ENCODE peak calls at places on chromosomes 6 and 20, in six cellular contexts. I is A673, K is body of pancreas, A is keratinocyte, D is left lung, E is cardiac muscle cell. V is an unnamed sample.

GRCh38 chr20:16011061-16011460 is 562.2 kb downstream of the KIF16B start:
- DNase-seq in I (no peak), E (no peak), D (no peak), A (no peak), K (no peak), V (no peak)

GRCh38 chr6:140576004-140576555 is 1201.6 kb upstream of the CITED2 start:
- DNase-seq in A (no peak), K (no peak), E (no peak), D (no peak), I (no peak), V (no peak)

GRCh38 chr6:82006027-82006738 is 241.4 kb downstream of the IBTK start:
- DNase-seq in E (peak), K (no peak), A (no peak), D (no peak), I (peak), V (no peak)

GRCh38 chr6:3403244-3404154 is 53.4 kb downstream of the SLC22A23 start:
- DNase-seq in E (no peak), A (peak), K (peak), D (peak), I (no peak), V (no peak)

GRCh38 chr6:118220429-118221128 is 313.5 kb downstream of the SLC35F1 start:
- DNase-seq in E (no peak), K (no peak), I (no peak), D (no peak), A (no peak), V (no peak)

GRCh38 chr20:42678895-42679294 is 510.8 kb downstream of the PTPRT start:
- DNase-seq in E (no peak), A (no peak), D (no peak), K (peak), I (peak), V (no peak)

GRCh38 chr6:136304410-136304809 is 14.8 kb upstream of the BCLAF1 start:
- DNase-seq in K (no peak), E (no peak), A (no peak), D (no peak), I (no peak), V (no peak)

GRCh38 chr6:149480502-149481280 is 4.1 kb downstream of the ZC3H12D start:
- DNase-seq in E (no peak), K (no peak), A (no peak), I (no peak), D (peak), V (peak)

GRCh38 chr6:134106702-134107101 is 54.3 kb upstream of the SLC2A12 start:
- DNase-seq in D (no peak), A (no peak), I (no peak), K (no peak), E (no peak), V (no peak)

GRCh38 chr6:153150767-153151440 is 19.8 kb upstream of the RGS17 start:
- DNase-seq in E (no peak), D (no peak), K (no peak), A (no peak), I (no peak), V (no peak)

GRCh38 chr20:24701027-24701426 is 231.6 kb downstream of the SYNDIG1 start:
- DNase-seq in K (no peak), I (no peak), E (no peak), D (no peak), A (no peak), V (no peak)

GRCh38 chr20:11453430-11453829 is 464.3 kb upstream of the BTBD3 start:
- DNase-seq in A (peak), D (no peak), I (peak), E (peak), K (no peak), V (no peak)

GRCh38 chr6:114634016-114634415 is 291.2 kb upstream of the HS3ST5 start:
- DNase-seq in E (no peak), I (no peak), K (no peak), D (no peak), A (no peak), V (no peak)

GRCh38 chr20:42589976-42590639 is 599.6 kb downstream of the PTPRT start:
- DNase-seq in A (no peak), E (no peak), D (no peak), K (peak), I (no peak), V (no peak)

GRCh38 chr6:56314683-56315523 is 67.5 kb upstream of the COL21A1 start:
- DNase-seq in A (no peak), K (peak), I (peak), D (no peak), E (peak), V (no peak)

GRCh38 chr6:121951918-121952379 is 447.5 kb upstream of the HSF2 start:
- DNase-seq in D (no peak), I (peak), K (peak), E (peak), A (peak), V (no peak)

GRCh38 chr6:139016337-139017213 is 12.0 kb upstream of the ABRACL start:
- DNase-seq in E (peak), A (no peak), K (no peak), D (no peak), I (no peak), V (no peak)

GRCh38 chr20:37071481-37071911 is 24.3 kb downstream of the RBL1 start:
- DNase-seq in A (peak), E (peak), D (no peak), I (no peak), K (no peak), V (peak)

GRCh38 chr6:2078888-2079287 is 166.5 kb downstream of the GMDS start:
- DNase-seq in D (no peak), I (no peak), K (no peak), E (no peak), A (no peak), V (no peak)

GRCh38 chr6:29005183-29005885 is at the start of gene ZNF311:
- DNase-seq in K (peak), D (peak), I (peak), A (no peak), E (peak), V (no peak)

GRCh38 chr20:12966468-12967085 is 42.2 kb upstream of the SPTLC3 start:
- DNase-seq in I (peak), E (peak), A (no peak), K (no peak), D (no peak), V (no peak)

GRCh38 chr6:6333498-6333897 is 13.0 kb upstream of the F13A1 start:
- DNase-seq in D (no peak), I (peak), A (no peak), K (no peak), E (no peak), V (no peak)

GRCh38 chr6:42777126-42777822 is 4.6 kb upstream of the BICRAL start:
- DNase-seq in K (no peak), A (no peak), E (no peak), D (no peak), I (no peak), V (no peak)

GRCh38 chr20:41222703-41223102 is 85.4 kb downstream of the PLCG1 start:
- DNase-seq in D (no peak), E (peak), A (no peak), I (no peak), K (no peak), V (no peak)

GRCh38 chr6:56671160-56671559 is 28.5 kb upstream of the DST start:
- DNase-seq in K (no peak), E (no peak), I (no peak), A (no peak), D (no peak), V (no peak)

GRCh38 chr6:28953039-28953872 is 29.5 kb upstream of the TRIM27 start:
- DNase-seq in K (peak), E (peak), D (no peak), A (no peak), I (peak), V (peak)

GRCh38 chr20:59349277-59349676 is 48.9 kb downstream of the EDN3 start:
- DNase-seq in D (no peak), I (no peak), K (no peak), E (no peak), A (no peak), V (no peak)

GRCh38 chr6:81998432-81998831 is 246.0 kb upstream of the TENT5A start:
- DNase-seq in A (no peak), K (no peak), I (no peak), D (no peak), E (peak), V (no peak)

GRCh38 chr20:43565758-43566104 is 6.9 kb downstream of the SGK2 start:
- DNase-seq in D (no peak), I (no peak), K (no peak), A (no peak), E (no peak), V (no peak)

GRCh38 chr6:14763139-14763538 is 482.7 kb upstream of the JARID2 start:
- DNase-seq in E (peak), D (no peak), K (no peak), A (peak), I (peak), V (no peak)

GRCh38 chr6:39301606-39302005 is 12.6 kb downstream of the KCNK17 start:
- DNase-seq in D (no peak), E (no peak), K (peak), I (peak), A (no peak), V (no peak)

GRCh38 chr6:97049254-97050004 is 124.9 kb downstream of the KLHL32 start:
- DNase-seq in I (peak), K (no peak), A (no peak), D (no peak), E (peak), V (no peak)

GRCh38 chr6:151475653-151476523 is 17.9 kb upstream of the CCDC170 start:
- DNase-seq in A (no peak), E (peak), I (peak), D (no peak), K (peak), V (peak)

DNA sequence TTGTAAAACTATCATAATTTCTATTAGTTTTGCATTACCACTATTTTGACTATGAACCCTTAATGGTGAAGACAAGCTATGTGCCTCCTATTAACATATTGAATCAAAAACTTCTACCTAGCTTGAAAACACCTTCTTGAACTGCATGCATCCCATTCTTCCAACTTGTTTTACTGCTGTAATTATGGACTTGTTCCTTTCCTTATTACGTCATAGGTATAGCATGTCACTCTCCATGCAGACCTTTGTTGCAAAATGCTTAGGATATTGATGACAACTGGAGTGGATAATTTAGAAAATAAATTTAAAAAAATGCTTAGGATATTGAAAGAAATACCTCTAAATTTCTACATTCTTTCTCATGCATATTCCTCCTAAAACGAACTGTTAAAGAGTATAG is 219.3 kb downstream of the KCNQ5 start:
- DNase-seq in A (no peak), I (no peak), D (no peak), K (no peak), E (no peak), V (no peak)
- H3K4me3 ChIP-seq in A (no peak), I (no peak), D (no peak), K (no peak), E (no peak), V (no peak)

GRCh38 chr6:74222768-74223321 is 526.8 kb downstream of the CD109 start:
- DNase-seq in E (no peak), A (no peak), K (no peak), D (no peak), I (no peak), V (no peak)
- H3K4me3 ChIP-seq in E (no peak), A (no peak), K (no peak), D (no peak), I (no peak), V (no peak)

GRCh38 chr20:14337400-14338171 is at the start of gene FLRT3:
- DNase-seq in I (peak), A (peak), K (peak), E (peak), D (peak), V (no peak)
- H3K4me3 ChIP-seq in I (peak), A (peak), K (peak), E (peak), D (peak), V (no peak)

DNA sequence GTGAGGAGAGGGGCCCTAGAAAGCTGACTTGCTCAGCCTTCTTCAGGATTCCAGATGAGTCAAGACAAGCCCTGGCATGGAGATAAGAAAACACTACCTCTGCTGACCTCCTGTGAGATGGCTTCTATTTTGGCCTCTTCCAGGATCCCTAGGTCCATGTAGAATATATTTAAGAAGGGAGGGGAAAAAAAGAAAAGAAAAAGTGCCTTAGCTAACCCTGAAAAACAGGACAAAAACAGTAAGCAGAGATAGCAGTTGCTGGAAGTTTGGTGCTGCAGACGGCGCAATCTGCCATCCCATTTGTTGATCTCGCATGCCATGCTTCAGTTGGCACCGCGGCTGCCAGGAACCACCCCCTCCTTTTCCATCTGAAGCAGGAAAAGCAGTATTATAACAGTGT is 100.0 kb downstream of the ARMC2 start:
- DNase-seq in I (no peak), K (peak), E (no peak), D (no peak), A (no peak), V (no peak)
- H3K4me3 ChIP-seq in I (no peak), K (no peak), E (no peak), D (no peak), A (no peak), V (no peak)

DNA sequence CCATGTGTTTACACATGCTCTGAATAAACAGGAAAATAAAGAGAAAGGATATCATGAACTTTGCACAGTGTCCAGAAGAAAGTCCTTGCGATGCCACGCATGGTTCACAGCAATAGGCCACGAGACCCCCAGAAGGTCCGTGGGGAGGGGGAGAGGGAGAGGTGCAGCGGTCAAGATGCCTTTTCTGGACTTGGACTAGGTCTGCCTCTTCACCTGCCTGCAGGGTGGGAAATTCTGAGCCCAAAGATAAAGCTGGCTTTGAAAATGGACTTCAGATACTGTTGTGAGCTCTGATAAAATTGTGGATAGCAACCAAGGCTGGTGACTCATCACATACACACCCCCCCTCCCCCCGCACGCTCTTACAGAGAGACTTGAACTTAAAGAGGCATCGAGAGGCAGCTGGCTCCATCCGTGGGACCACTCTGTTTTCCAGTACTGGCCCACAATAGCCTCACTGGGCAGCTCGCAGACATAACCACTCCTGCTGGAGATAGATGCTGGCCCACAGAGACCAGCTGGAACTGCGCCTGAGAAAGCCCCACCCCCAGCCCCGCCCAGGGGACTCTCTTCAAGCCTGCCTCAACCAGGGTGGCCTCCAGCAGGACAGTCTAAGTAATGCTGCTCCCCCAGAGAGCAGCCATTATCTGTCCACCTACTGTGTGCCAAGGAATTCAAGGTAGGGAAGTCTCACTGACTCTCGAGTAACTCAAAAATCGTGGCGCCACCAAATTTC is 21.2 kb upstream of the NFATC2 start:
- DNase-seq in D (peak), K (peak), I (peak), A (no peak), E (peak), V (no peak)
- H3K4me3 ChIP-seq in D (no peak), K (no peak), I (no peak), A (no peak), E (no peak), V (no peak)

GRCh38 chr20:49567421-49568256 is at the start of gene PTGIS:
- DNase-seq in D (no peak), E (peak), I (no peak), A (no peak), K (no peak), V (no peak)
- H3K4me3 ChIP-seq in D (peak), E (peak), I (peak), A (no peak), K (no peak), V (no peak)

V was measured in CD8-positive, alpha-beta memory T cell.